ENCODE peak calls at places on chromosomes 7 and 10, in five cellular contexts. Q is K562, J is H1, K is GM12878, O is HepG2. Y is an unnamed sample.

GRCh38 chr7:139566736-139567646 is 43.5 kb downstream of the CLEC2L start:
- DNase-seq in K (no peak), Q (no peak), J (no peak), O (no peak), Y (peak)

GRCh38 chr7:33789871-33790270 is 115.5 kb upstream of the BMPER start:
- DNase-seq in K (no peak), Q (no peak), O (no peak), J (no peak), Y (no peak)

GRCh38 chr7:72466797-72467196 is 54.7 kb upstream of the CALN1 start:
- DNase-seq in O (no peak), Q (no peak), K (no peak), J (no peak), Y (no peak)

GRCh38 chr7:778968-779451 is 51.9 kb upstream of the PRKAR1B start:
- DNase-seq in O (no peak), Q (no peak), K (no peak), J (no peak), Y (no peak)

GRCh38 chr10:100009283-100009792 is 409 bp downstream of the DNMBP start:
- DNase-seq in O (peak), Q (no peak), J (no peak), K (no peak), Y (no peak)

GRCh38 chr10:33066558-33067236 is 108.7 kb upstream of the ITGB1 start:
- DNase-seq in Q (no peak), K (no peak), J (no peak), O (no peak), Y (peak)

GRCh38 chr10:49057481-49057880 is 57.8 kb downstream of the VSTM4 start:
- DNase-seq in Q (no peak), K (no peak), O (no peak), J (no peak), Y (no peak)

GRCh38 chr7:107291434-107291833 is 122.6 kb downstream of the HBP1 start:
- DNase-seq in Q (no peak), K (no peak), O (no peak), J (no peak), Y (no peak)

GRCh38 chr10:104349623-104350142 is 4.0 kb upstream of the CFAP58 start:
- DNase-seq in Q (no peak), K (peak), J (no peak), O (peak), Y (peak)

DNA sequence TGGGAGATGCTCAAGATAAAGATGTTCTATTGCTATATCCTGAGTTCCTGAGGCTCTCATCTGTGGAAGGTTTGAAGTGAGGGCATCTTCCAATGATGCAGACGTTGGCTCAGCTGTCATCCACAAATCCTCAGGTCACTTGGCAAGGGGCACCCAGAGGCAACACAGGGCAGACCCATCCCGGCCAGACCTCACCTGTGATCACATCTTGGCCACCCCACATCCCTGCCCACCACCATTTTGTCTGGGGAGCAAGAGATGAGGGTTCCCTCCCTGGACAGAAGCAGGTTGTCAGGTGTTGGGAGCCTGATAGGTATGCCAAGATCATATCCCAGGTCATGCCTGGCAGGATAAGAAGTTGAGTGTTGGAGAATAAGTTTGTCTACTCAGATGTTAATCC is 918.2 kb upstream of the ZNF722 start:
- DNase-seq in O (no peak), K (no peak), Q (no peak), J (no peak), Y (no peak)
- H3K27ac ChIP-seq in O (no peak), K (no peak), Q (no peak), J (no peak), Y (no peak)

DNA sequence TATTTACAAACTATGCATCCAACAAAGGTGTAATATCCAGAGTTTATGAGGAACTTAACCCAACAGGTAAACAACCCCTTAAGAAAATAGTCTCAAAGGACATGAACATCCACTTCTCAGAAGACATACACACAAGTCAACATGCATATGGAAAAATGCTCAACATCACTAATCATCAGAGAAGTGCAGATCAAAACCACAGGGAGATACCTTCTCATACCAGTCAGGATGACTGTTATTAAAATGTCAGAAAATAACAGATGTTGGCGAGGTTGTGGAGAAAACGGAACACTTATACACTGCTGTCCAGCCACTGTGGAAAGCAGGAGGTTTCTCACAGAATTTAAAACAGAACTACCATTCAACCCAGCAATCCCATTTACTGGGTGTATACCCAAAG is 84.0 kb downstream of the ADD3 start:
- DNase-seq in K (no peak), O (no peak), Q (no peak), J (no peak), Y (no peak)
- H3K4me2 ChIP-seq in K (no peak), O (no peak), Q (no peak), J (no peak), Y (no peak)

DNA sequence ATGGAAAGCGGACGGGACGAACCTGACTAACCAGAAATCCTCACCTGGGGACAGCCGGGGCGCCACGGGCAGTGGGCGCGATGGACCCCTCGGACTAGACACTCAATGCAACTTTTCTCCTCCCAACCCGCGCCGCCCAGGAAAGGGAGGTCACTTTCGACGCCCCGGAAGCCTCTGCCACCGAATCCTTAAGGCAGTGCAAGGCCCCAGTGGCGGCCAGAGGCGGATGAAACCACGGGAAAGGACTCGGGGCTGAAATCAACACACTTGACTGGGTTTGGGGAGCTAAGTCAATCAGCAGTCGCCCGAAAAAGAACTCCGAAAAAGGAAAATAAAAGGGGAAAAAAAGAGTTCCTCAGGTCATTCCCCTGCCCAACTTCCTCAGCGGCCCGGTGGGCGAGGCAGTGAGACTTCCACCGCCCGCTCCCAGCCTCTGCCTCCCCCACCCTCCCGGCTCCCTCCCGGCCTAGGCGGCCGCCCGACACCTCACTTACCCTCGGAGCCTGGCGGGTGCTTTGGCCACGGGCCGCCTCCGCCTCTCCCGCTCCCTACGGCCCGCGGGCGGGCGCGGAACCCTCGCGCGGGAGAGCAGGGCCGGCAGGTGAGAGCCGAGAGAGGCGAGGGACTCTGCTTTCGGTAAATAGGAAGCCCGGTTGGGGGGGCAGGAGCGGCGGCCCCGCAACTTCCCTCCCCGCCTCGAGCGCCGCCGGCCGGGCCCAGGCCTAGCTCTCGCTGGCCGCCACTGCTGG is 547 bp downstream of the WAPL start:
- DNase-seq in O (peak), K (no peak), Q (peak), J (peak), Y (peak)
- TF ChIP-seq CREB1 in O (no peak), K (peak), Q (no peak), J (no peak), Y (no peak)

DNA sequence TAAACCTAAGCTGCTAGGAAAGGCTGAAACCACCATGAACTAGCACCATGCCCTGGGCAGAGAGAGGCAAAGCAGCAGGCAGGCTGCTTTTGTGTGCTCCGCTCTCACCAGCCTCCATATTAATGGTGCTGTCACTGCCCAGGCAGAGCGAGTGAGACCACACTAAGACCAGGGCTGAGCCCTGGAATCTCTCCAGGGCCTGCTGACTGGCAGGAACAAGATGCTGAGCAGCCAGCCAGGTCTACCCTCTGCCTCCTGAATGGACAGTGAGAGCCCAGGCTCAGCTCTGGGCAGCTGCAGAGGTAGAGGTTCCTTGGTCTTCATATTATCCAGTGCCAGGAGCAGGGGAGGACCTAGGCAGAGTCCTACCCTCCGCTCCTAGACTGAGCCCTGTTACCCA is 1.6 kb upstream of the CRHR2 start:
- DNase-seq in O (no peak), J (no peak), K (no peak), Q (no peak), Y (no peak)
- H3K27ac ChIP-seq in O (no peak), J (no peak), K (no peak), Q (no peak), Y (no peak)

DNA sequence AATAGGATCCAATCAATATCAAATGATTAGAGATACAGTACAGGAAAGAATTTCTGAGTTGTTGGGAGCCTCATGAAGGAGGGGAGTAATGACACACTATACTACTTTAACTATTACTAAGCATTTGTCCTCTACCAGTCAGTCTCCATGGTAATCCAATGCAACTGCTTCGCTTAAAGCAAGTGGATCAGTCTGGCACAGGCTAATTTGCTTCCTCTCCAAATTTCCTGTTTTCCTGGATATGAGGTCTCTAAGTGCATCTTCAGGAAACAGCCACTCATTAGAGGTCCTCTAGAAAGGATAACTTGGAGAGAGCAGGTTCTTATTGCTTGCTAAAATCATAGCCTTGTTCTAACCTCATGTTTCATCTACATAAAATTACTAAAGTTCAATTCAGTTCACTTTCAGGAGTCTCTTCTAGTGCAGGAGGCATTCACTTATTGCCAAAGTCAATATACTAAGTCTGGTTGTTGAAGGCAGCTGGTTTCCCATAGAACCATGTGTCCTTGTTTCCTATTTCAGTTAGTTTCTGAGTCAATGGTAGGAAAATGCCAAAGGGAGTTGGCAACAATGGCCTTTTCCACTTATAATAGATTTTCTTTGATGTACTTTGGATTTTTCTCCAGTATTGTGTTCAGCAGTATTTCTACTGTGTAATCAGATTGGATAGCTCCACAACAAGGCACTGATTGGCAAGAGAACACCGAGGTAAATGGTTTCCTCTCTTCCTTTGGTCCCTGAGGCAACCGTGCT is 8.2 kb upstream of the SEPTIN7 start:
- DNase-seq in O (no peak), K (no peak), J (no peak), Q (no peak), Y (no peak)
- H3K4me2 ChIP-seq in O (no peak), K (no peak), J (no peak), Q (no peak), Y (no peak)

GRCh38 chr10:117616179-117616578 is 73.6 kb downstream of the EMX2 start:
- DNase-seq in O (no peak), K (peak), J (no peak), Q (no peak), Y (no peak)
- TF ChIP-seq CREB1 in O (no peak), K (no peak), J (no peak), Q (no peak), Y (no peak)

DNA sequence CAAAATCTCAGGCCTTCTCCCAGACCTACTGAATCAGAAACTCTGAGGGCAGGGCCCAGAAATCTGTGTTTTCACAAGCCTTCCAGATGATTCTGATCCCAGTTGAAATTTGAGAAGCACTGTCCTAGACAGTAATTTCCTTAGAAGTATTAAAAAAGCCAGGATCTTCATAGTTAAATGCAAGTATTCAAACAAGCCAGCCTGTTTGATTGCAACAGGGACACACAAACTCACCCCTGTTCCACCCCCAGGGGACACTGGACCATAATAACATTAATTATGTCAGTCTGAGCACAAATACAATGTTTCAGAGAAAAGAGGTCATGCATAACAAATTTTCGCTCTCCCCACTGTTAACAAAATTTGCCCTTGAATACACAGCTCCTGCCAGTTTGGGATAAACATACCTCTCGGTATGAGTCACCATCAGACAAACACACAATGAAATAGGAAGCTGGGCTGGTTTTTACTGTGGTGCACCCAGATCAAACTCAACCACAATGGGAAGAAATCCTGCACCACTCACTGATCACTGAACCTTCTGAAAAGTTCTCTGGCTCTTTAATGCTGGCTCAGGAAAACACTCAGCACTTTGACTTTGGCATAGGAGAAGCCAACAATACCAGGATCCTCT is 34.3 kb downstream of the ABLIM1 start:
- DNase-seq in J (no peak), Q (no peak), O (peak), K (no peak), Y (peak)
- H3K27ac ChIP-seq in J (no peak), Q (no peak), O (peak), K (no peak), Y (peak)